ENCODE peak calls at places on chromosome 17, in four cellular contexts. Q, K, U and I are unnamed samples. For H3K36me3, the result is how much of the 10 kb centered on the place peaks cover.

GRCh38 chr17:42509409-42509808 is 26.6 kb upstream of the NAGLU start:
- DNase-seq in K (no peak), Q (no peak), U (no peak), I (no peak)

GRCh38 chr17:61235821-61236197 is 163.8 kb upstream of the TBX2 start:
- DNase-seq in Q (no peak), U (no peak), K (peak), I (no peak)

GRCh38 chr17:75365009-75365930 is 40.2 kb downstream of the GRB2 start:
- DNase-seq in Q (no peak), U (no peak), K (no peak), I (no peak)

GRCh38 chr17:40694584-40694983 is 9.0 kb downstream of the KRT24 start:
- DNase-seq in K (no peak), U (no peak), Q (no peak), I (no peak)

GRCh38 chr17:13273744-13274295 is 256.0 kb upstream of the ELAC2 start:
- DNase-seq in K (no peak), U (no peak), Q (no peak), I (no peak)

GRCh38 chr17:47604268-47604927 is 45.3 kb upstream of the KPNB1 start:
- DNase-seq in K (no peak), U (no peak), Q (no peak), I (no peak)

GRCh38 chr17:61411944-61412859 is 12.6 kb downstream of the TBX2 start:
- DNase-seq in K (peak), Q (peak), U (peak), I (peak)

GRCh38 chr17:76276461-76277299 is 11.5 kb downstream of the UBALD2 start:
- DNase-seq in U (no peak), K (no peak), Q (no peak), I (no peak)

GRCh38 chr17:79937981-79938695 is 97.5 kb downstream of the TBC1D16 start:
- DNase-seq in Q (no peak), U (no peak), K (no peak), I (no peak)

GRCh38 chr17:41008811-41009210 is at the start of gene KRTAP3-1:
- DNase-seq in U (no peak), Q (no peak), K (peak), I (no peak)

GRCh38 chr17:47276868-47277267 is 23.2 kb downstream of the ITGB3 start:
- DNase-seq in Q (no peak), U (no peak), K (peak), I (no peak)

GRCh38 chr17:82560802-82561428 is 41.4 kb downstream of the FOXK2 start:
- DNase-seq in U (no peak), Q (no peak), K (no peak), I (no peak)

GRCh38 chr17:32277284-32277683 is 11.7 kb downstream of the RHBDL3 start:
- DNase-seq in Q (no peak), K (no peak), U (no peak), I (no peak)

GRCh38 chr17:80474933-80475915 is 1.2 kb downstream of the NPTX1 start:
- DNase-seq in K (no peak), Q (no peak), U (no peak), I (no peak)

GRCh38 chr17:57410169-57410568 is 153.8 kb downstream of the MSI2 start:
- DNase-seq in U (no peak), Q (no peak), K (no peak), I (no peak)

GRCh38 chr17:40467281-40467867 is 24.1 kb downstream of the IGFBP4 start:
- DNase-seq in U (no peak), Q (no peak), K (no peak), I (no peak)

GRCh38 chr17:10733666-10734065 is 3.8 kb upstream of the TMEM220 start:
- DNase-seq in K (no peak), U (no peak), Q (no peak), I (no peak)

GRCh38 chr17:13337864-13338371 is 263.8 kb downstream of the HS3ST3A1 start:
- DNase-seq in Q (peak), K (peak), U (no peak), I (no peak)

GRCh38 chr17:68981288-68981687 is 26.1 kb upstream of the ABCA8 start:
- DNase-seq in Q (no peak), K (peak), U (peak), I (no peak)

GRCh38 chr17:80029235-80029974 is 6.3 kb downstream of the TBC1D16 start:
- DNase-seq in K (no peak), U (no peak), Q (no peak), I (no peak)

GRCh38 chr17:50893183-50893993 is 27.2 kb upstream of the TOB1 start:
- DNase-seq in Q (no peak), U (no peak), K (peak), I (no peak)

GRCh38 chr17:82215095-82215971 is 2.7 kb upstream of the CCDC57 start:
- DNase-seq in U (no peak), Q (peak), K (peak), I (no peak)

GRCh38 chr17:45345246-45345553 is 28.4 kb upstream of the MAP3K14 start:
- DNase-seq in U (no peak), K (no peak), Q (no peak), I (no peak)

GRCh38 chr17:40086150-40087044 is 14.0 kb downstream of the NR1D1 start:
- DNase-seq in U (no peak), Q (peak), K (peak), I (peak)

GRCh38 chr17:53462393-53462811 is 360.3 kb upstream of the KIF2B start:
- DNase-seq in Q (no peak), K (no peak), U (no peak), I (no peak)

GRCh38 chr17:20142268-20142667 is 133.1 kb downstream of the SPECC1 start:
- DNase-seq in Q (no peak), U (no peak), K (no peak), I (no peak)

GRCh38 chr17:60675997-60676396 is 1.7 kb upstream of the BCAS3 start:
- DNase-seq in K (no peak), U (no peak), Q (no peak), I (no peak)

GRCh38 chr17:60390881-60391418 is 983 bp downstream of the USP32 start:
- DNase-seq in U (no peak), Q (no peak), K (peak), I (no peak)

GRCh38 chr17:14297161-14297851 is 3.6 kb upstream of the HS3ST3B1 start:
- DNase-seq in Q (no peak), K (peak), U (no peak), I (no peak)

GRCh38 chr17:43341705-43342600 is 56.8 kb upstream of the ARL4D start:
- DNase-seq in Q (no peak), U (no peak), K (no peak), I (no peak)

GRCh38 chr17:79781691-79782575 is 4.0 kb downstream of the CBX2 start:
- DNase-seq in K (no peak), Q (no peak), U (no peak), I (no peak)

GRCh38 chr17:77440571-77440981 is 299.8 kb downstream of the SEC14L1 start:
- DNase-seq in U (no peak), Q (no peak), K (no peak), I (no peak)

GRCh38 chr17:71441098-71441497 is 679.7 kb upstream of the SOX9 start:
- DNase-seq in K (no peak), Q (no peak), U (no peak), I (no peak)

GRCh38 chr17:32261937-32262510 is 3.6 kb upstream of the RHBDL3 start:
- DNase-seq in K (no peak), Q (no peak), U (no peak), I (no peak)

GRCh38 chr17:27529230-27529796 is 73.1 kb downstream of the KSR1 start:
- DNase-seq in U (no peak), K (no peak), Q (peak), I (no peak)

GRCh38 chr17:40031706-40032105 is 16.5 kb downstream of the CSF3 start:
- DNase-seq in Q (no peak), U (no peak), K (no peak), I (no peak)

GRCh38 chr17:38549285-38549684 is 56.5 kb downstream of the SRCIN1 start:
- DNase-seq in Q (no peak), K (no peak), U (no peak), I (no peak)

GRCh38 chr17:4362141-4362540 is 4.3 kb downstream of the UBE2G1 start:
- DNase-seq in K (no peak), Q (no peak), U (no peak), I (no peak)

GRCh38 chr17:55273579-55274370 is 9.0 kb downstream of the HLF start:
- DNase-seq in U (no peak), K (no peak), Q (no peak), I (no peak)

GRCh38 chr17:17749025-17749772 is 67.9 kb downstream of the RAI1 start:
- DNase-seq in K (no peak), Q (no peak), U (no peak), I (no peak)

GRCh38 chr17:17748604-17749003 is 67.3 kb downstream of the RAI1 start:
- DNase-seq in U (no peak), Q (no peak), K (no peak), I (no peak)

GRCh38 chr17:17749921-17750320 is 68.7 kb downstream of the RAI1 start:
- DNase-seq in U (peak), K (peak), Q (peak), I (peak)

GRCh38 chr17:17745476-17746455 is 64.5 kb downstream of the RAI1 start:
- DNase-seq in U (no peak), Q (no peak), K (no peak), I (no peak)

DNA sequence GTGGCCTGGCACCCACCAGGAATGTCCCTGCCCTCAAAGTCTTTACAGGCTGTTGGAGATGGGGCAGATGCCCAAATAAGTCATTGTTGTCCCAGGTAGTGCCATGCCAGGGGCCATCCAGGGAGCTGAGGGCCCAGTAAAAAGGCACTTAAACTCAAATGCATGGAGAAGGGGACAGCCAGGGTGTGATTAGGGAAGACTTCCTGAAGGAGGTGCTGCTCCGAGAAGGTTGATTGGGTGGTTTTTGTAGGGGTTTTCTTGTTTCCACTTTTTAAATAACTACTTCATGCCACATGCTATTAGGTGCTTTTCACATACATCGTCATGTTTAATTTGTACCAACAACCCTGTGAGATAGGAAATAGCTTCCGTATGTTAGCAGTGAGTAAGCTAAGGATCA is 66.9 kb downstream of the RAI1 start:
- DNase-seq in U (no peak), Q (no peak), K (no peak), I (no peak)
- TF ChIP-seq JUND in U (no peak), Q (no peak), K (no peak), I (no peak)

DNA sequence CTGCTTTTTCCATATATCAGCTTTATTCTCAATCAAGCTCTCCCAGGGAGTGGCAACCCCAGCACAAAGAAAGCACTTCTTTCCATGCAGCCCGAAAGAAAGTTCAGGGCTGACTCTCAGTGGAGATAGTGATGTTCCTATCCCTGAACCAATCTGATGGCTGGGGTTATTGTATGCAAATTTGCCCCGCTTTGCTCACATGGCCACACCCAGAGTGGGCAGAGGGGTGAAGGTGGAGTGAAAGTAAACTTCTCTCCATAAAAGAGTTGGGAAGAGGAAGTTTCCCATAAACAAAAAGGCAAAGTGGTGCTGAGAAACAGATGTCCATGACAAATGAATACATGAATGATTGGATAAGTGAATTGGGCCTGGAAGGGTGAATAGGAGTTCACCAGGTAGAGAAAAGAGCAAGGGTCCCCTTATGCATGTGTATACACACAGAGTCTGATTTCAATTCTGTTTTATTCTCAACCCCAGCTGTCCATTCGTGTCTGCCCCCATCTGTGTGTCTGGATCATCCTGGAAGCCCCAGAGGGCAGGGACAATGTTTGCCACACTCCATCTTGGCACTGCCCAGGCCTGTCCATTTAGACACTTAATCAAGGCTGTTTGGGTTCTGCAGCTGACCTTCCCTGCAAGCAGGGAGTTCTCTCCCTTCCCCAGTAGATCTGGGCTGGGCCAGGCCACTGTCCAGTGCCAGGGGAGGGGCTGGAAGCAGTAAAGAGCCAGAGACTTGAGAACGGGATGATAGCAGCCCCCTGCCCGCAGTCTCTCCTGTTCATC is 14.1 kb upstream of the NGFR start:
- DNase-seq in Q (no peak), K (no peak), U (no peak), I (no peak)
- H3K36me3 ChIP-seq in Q (under half), K (under half), U (under half), I (under half)

GRCh38 chr17:28950752-28951427 is 428 bp downstream of the PHF12 start:
- DNase-seq in K (no peak), Q (no peak), U (no peak), I (no peak)
- TF ChIP-seq ATF2 in K (no peak), Q (no peak), U (no peak), I (no peak)

DNA sequence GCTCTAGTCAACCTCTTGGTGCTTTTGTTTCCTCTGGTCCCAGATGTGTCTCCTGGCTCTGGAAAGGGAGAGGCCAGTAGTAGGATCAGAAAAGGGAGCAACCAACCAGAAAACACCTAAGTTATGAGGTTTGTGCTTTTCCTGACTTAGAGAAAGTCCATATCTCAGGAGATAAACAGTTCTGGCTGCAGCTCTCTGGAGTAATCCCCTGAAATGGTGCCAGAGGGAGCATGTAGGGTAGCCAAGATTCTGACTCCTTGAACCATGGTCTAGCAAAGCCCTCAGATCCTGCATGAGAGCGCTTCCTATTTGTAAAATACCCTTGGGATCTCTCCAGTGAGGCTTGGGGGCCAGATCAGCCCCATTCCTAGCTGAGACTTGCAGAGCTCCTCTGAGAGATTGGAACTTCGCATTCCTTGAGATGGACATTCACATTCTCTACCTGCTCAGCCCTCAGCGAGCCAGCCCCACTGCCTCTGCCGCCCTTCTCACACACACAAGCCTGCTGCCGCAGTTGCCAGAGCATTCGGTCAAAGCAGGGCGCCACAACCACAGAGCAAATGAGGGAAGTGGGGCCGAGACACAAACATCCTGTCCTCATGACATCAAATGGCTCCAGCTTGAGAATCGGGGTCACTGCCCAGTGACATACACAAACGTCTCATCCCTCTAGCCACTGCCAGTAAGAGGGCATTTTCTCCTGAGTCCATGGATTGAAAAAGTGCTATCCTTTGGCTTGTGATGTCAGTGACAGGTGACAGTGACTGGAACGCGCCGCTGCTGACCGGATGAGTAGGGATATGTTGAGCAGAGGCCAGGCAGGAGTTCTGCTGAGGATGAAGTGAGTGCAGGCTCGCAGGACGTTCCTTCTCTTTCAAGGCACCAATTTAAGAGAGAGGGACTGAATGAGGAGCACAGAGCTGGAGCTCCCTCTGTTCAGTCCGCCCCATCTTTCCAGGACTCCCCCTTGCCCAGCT is 5.0 kb downstream of the ABHD15 start:
- DNase-seq in U (no peak), K (no peak), Q (no peak), I (no peak)
- TF ChIP-seq JUND in U (no peak), K (no peak), Q (no peak), I (no peak)

DNA sequence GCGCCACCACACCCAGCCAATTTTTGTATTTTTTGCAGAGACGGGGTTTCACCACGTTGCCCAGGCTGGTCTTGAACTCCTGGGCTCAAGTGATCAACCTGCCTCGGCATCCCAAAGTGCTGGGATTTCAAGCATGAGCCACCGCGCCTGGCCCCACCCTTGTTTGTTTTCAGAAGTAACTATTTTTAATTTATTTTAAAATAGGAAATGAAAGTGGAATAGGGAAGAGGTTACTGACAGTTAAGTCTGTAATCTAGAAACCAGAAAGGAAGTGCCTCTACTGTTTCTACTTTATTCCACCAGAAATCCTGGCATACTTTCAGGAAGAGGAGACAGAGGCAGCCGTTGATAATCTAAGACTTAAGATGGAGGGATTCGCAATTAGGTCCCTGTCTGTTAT is 225.6 kb downstream of the TANC2 start:
- DNase-seq in U (no peak), K (no peak), Q (no peak), I (no peak)
- H3K36me3 ChIP-seq in U (under half), K (under half), Q (under half), I (under half)